ENCODE peak calls at places on chromosomes 2 and 18, in six cellular contexts. One of them, this sample, is unnamed.
A peak's percentile ranks its signal among the peaks of the same experiment; 100 is the strongest.

GRCh38 chr2:159111346-159111922 is 143.0 kb downstream of the TANC1 start:
- DNase-seq in T-helper 9 cell: no peak
- DNase-seq in heart right ventricle: peak; percentile 64
- DNase-seq in tibial artery: no peak
- DNase-seq in GM12865: no peak
- DNase-seq in lung: no peak
- DNase-seq in this sample: no peak

GRCh38 chr2:73225513-73226360 is 7.3 kb downstream of the PRADC1 start:
- DNase-seq in T-helper 9 cell: no peak
- DNase-seq in heart right ventricle: no peak
- DNase-seq in tibial artery: no peak
- DNase-seq in lung: no peak
- DNase-seq in GM12865: no peak
- DNase-seq in this sample: no peak

GRCh38 chr2:205496777-205497176 is 185.5 kb upstream of the NRP2 start:
- DNase-seq in T-helper 9 cell: no peak
- DNase-seq in tibial artery: no peak
- DNase-seq in lung: no peak
- DNase-seq in heart right ventricle: no peak
- DNase-seq in GM12865: no peak
- DNase-seq in this sample: no peak

GRCh38 chr2:32947076-32947483 is 327 bp downstream of the LTBP1 start:
- DNase-seq in lung: peak; percentile 27
- DNase-seq in T-helper 9 cell: no peak
- DNase-seq in tibial artery: peak; percentile 67
- DNase-seq in GM12865: peak; percentile 10
- DNase-seq in heart right ventricle: no peak
- DNase-seq in this sample: no peak

GRCh38 chr2:149800624-149801220 is 213.1 kb upstream of the MMADHC start:
- DNase-seq in T-helper 9 cell: no peak
- DNase-seq in GM12865: no peak
- DNase-seq in heart right ventricle: no peak
- DNase-seq in lung: no peak
- DNase-seq in tibial artery: no peak
- DNase-seq in this sample: no peak

GRCh38 chr18:54277899-54278298 is 8.6 kb downstream of the POLI start:
- DNase-seq in T-helper 9 cell: no peak
- DNase-seq in heart right ventricle: no peak
- DNase-seq in lung: no peak
- DNase-seq in GM12865: no peak
- DNase-seq in tibial artery: no peak
- DNase-seq in this sample: no peak

GRCh38 chr2:134446431-134447091 is 192.7 kb downstream of the MGAT5 start:
- DNase-seq in GM12865: no peak
- DNase-seq in T-helper 9 cell: no peak
- DNase-seq in heart right ventricle: no peak
- DNase-seq in tibial artery: no peak
- DNase-seq in lung: no peak
- DNase-seq in this sample: no peak

GRCh38 chr18:77067315-77068061 is 65.1 kb downstream of the MBP start:
- DNase-seq in lung: no peak
- DNase-seq in heart right ventricle: peak; percentile 45
- DNase-seq in T-helper 9 cell: peak; percentile 39
- DNase-seq in tibial artery: peak; percentile 86
- DNase-seq in GM12865: peak; percentile 84
- DNase-seq in this sample: peak; percentile 91

GRCh38 chr2:61218817-61219170 is 56.8 kb downstream of the C2orf74 start:
- DNase-seq in T-helper 9 cell: no peak
- DNase-seq in GM12865: no peak
- DNase-seq in heart right ventricle: no peak
- DNase-seq in tibial artery: no peak
- DNase-seq in lung: no peak
- DNase-seq in this sample: no peak

GRCh38 chr2:705971-706511 is 28.8 kb upstream of the TMEM18 start:
- DNase-seq in heart right ventricle: no peak
- DNase-seq in T-helper 9 cell: no peak
- DNase-seq in GM12865: peak; percentile 73
- DNase-seq in lung: no peak
- DNase-seq in tibial artery: no peak
- DNase-seq in this sample: no peak

GRCh38 chr2:152037711-152038110 is 61.1 kb downstream of the CACNB4 start:
- DNase-seq in lung: no peak
- DNase-seq in tibial artery: peak; percentile 70
- DNase-seq in heart right ventricle: peak; percentile 23
- DNase-seq in GM12865: no peak
- DNase-seq in T-helper 9 cell: no peak
- DNase-seq in this sample: peak; percentile 57

GRCh38 chr18:63154350-63155152 is 165.0 kb downstream of the BCL2 start:
- DNase-seq in GM12865: no peak
- DNase-seq in lung: no peak
- DNase-seq in T-helper 9 cell: no peak
- DNase-seq in heart right ventricle: no peak
- DNase-seq in tibial artery: no peak
- DNase-seq in this sample: no peak

GRCh38 chr2:171260471-171261424 is 100.1 kb upstream of the TLK1 start:
- DNase-seq in tibial artery: no peak
- DNase-seq in heart right ventricle: no peak
- DNase-seq in T-helper 9 cell: no peak
- DNase-seq in lung: no peak
- DNase-seq in GM12865: peak; percentile 57
- DNase-seq in this sample: no peak

This sample was measured in aorta.